ENCODE peak calls at places on chromosomes 7 and 10, in six cellular contexts. H is sigmoid colon, W is H1, F is ovary, N is stomach, P is GM12878. I is an unnamed sample. For H3K27me3, the result is how much of the 10 kb centered on the place peaks cover.

GRCh38 chr7:158015403-158016116 is 572.1 kb downstream of the PTPRN2 start:
- DNase-seq in H (no peak), W (no peak), F (no peak), N (peak), P (no peak), I (no peak)

GRCh38 chr10:74382643-74383042 is 231.6 kb downstream of the ADK start:
- DNase-seq in H (no peak), W (no peak), F (no peak), N (no peak), P (no peak), I (no peak)

GRCh38 chr7:67484244-67484751 is 487.7 kb downstream of the TYW1 start:
- DNase-seq in H (peak), W (peak), F (peak), N (peak), P (no peak), I (no peak)

GRCh38 chr10:96556003-96556402 is 30.8 kb downstream of the TM9SF3 start:
- DNase-seq in H (no peak), W (no peak), F (no peak), N (no peak), P (no peak), I (no peak)

GRCh38 chr10:103739039-103739764 is 116.2 kb downstream of the SH3PXD2A start:
- DNase-seq in H (peak), W (no peak), F (peak), N (no peak), P (no peak), I (no peak)

GRCh38 chr7:108196004-108196403 is 65.8 kb upstream of the LAMB4 start:
- DNase-seq in H (no peak), W (no peak), F (no peak), N (no peak), P (no peak), I (no peak)

GRCh38 chr7:114150704-114151103 is 231.9 kb upstream of the PPP1R3A start:
- DNase-seq in H (no peak), W (no peak), F (no peak), N (no peak), P (no peak), I (no peak)

GRCh38 chr10:6542999-6543430 is 37.1 kb downstream of the PRKCQ start:
- DNase-seq in H (no peak), W (no peak), F (no peak), N (no peak), P (no peak), I (peak)

GRCh38 chr7:33044986-33045385 is 17.6 kb downstream of the NT5C3A start:
- DNase-seq in H (no peak), W (no peak), F (no peak), N (no peak), P (no peak), I (no peak)

GRCh38 chr7:108684629-108685028 is 115.0 kb downstream of the DNAJB9 start:
- DNase-seq in H (no peak), W (no peak), F (no peak), N (no peak), P (no peak), I (no peak)

GRCh38 chr7:44044315-44045225 is at the start of gene DBNL:
- DNase-seq in H (peak), W (peak), F (peak), N (peak), P (peak), I (peak)

GRCh38 chr7:95004618-95005282 is 97.4 kb downstream of the PPP1R9A start:
- DNase-seq in H (no peak), W (no peak), F (no peak), N (no peak), P (no peak), I (no peak)

GRCh38 chr10:93471110-93471651 is 11.0 kb downstream of the MYOF start:
- DNase-seq in H (peak), W (no peak), F (no peak), N (no peak), P (no peak), I (no peak)

GRCh38 chr7:372939-373791 is 83.2 kb downstream of the FOXL3 start:
- DNase-seq in H (peak), W (peak), F (peak), N (peak), P (no peak), I (peak)

GRCh38 chr7:35035511-35035921 is 1.8 kb downstream of the DPY19L1 start:
- DNase-seq in H (no peak), W (no peak), F (no peak), N (no peak), P (no peak), I (no peak)

GRCh38 chr7:85184599-85185354 is 2.1 kb downstream of the SEMA3D start:
- DNase-seq in H (no peak), W (peak), F (peak), N (no peak), P (no peak), I (no peak)

GRCh38 chr10:5071411-5072198 is 22.6 kb upstream of the AKR1C3 start:
- DNase-seq in H (peak), W (no peak), F (peak), N (peak), P (no peak), I (peak)

GRCh38 chr7:37352974-37353948 is 95.4 kb downstream of the ELMO1 start:
- DNase-seq in H (no peak), W (peak), F (no peak), N (no peak), P (no peak), I (no peak)

GRCh38 chr7:47326220-47326619 is 255.7 kb downstream of the TNS3 start:
- DNase-seq in H (no peak), W (peak), F (no peak), N (no peak), P (no peak), I (no peak)

GRCh38 chr7:68748934-68749695 is 849.2 kb upstream of the AUTS2 start:
- DNase-seq in H (no peak), W (no peak), F (no peak), N (no peak), P (no peak), I (no peak)

GRCh38 chr7:155343150-155343549 is 45.5 kb downstream of the INSIG1 start:
- DNase-seq in H (peak), W (no peak), F (no peak), N (no peak), P (no peak), I (no peak)

GRCh38 chr10:48627984-48628609 is 23.2 kb upstream of the ARHGAP22 start:
- DNase-seq in H (no peak), W (no peak), F (no peak), N (no peak), P (no peak), I (no peak)

GRCh38 chr10:44908071-44908709 is 2.9 kb upstream of the TMEM72 start:
- DNase-seq in H (no peak), W (peak), F (no peak), N (no peak), P (no peak), I (no peak)

GRCh38 chr10:51260376-51260775 is 186.1 kb downstream of the PRKG1 start:
- DNase-seq in H (no peak), W (no peak), F (no peak), N (no peak), P (no peak), I (no peak)

GRCh38 chr7:142711722-142712616 is 37.3 kb upstream of the PRSS1 start:
- DNase-seq in H (no peak), W (no peak), F (no peak), N (no peak), P (no peak), I (no peak)

GRCh38 chr10:71553371-71553900 is 156.7 kb downstream of the CDH23 start:
- DNase-seq in H (no peak), W (no peak), F (no peak), N (no peak), P (no peak), I (no peak)

GRCh38 chr7:151607464-151607867 is 87.8 kb upstream of the RHEB start:
- DNase-seq in H (no peak), W (no peak), F (no peak), N (no peak), P (no peak), I (no peak)

GRCh38 chr7:110065112-110065511 is 1025.8 kb upstream of the LRRN3 start:
- DNase-seq in H (no peak), W (no peak), F (no peak), N (no peak), P (no peak), I (no peak)

GRCh38 chr7:12594122-12594897 is 23.8 kb downstream of the SCIN start:
- DNase-seq in H (no peak), W (no peak), F (no peak), N (no peak), P (no peak), I (no peak)

GRCh38 chr10:123229927-123230630 is 75.9 kb downstream of the BUB3 start:
- DNase-seq in H (no peak), W (peak), F (no peak), N (no peak), P (no peak), I (no peak)

GRCh38 chr7:70044064-70044463 is 445.8 kb downstream of the AUTS2 start:
- DNase-seq in H (no peak), W (no peak), F (no peak), N (no peak), P (no peak), I (no peak)

GRCh38 chr7:135083005-135083404 is 64.9 kb upstream of the TMEM140 start:
- DNase-seq in H (no peak), W (no peak), F (no peak), N (no peak), P (no peak), I (no peak)

DNA sequence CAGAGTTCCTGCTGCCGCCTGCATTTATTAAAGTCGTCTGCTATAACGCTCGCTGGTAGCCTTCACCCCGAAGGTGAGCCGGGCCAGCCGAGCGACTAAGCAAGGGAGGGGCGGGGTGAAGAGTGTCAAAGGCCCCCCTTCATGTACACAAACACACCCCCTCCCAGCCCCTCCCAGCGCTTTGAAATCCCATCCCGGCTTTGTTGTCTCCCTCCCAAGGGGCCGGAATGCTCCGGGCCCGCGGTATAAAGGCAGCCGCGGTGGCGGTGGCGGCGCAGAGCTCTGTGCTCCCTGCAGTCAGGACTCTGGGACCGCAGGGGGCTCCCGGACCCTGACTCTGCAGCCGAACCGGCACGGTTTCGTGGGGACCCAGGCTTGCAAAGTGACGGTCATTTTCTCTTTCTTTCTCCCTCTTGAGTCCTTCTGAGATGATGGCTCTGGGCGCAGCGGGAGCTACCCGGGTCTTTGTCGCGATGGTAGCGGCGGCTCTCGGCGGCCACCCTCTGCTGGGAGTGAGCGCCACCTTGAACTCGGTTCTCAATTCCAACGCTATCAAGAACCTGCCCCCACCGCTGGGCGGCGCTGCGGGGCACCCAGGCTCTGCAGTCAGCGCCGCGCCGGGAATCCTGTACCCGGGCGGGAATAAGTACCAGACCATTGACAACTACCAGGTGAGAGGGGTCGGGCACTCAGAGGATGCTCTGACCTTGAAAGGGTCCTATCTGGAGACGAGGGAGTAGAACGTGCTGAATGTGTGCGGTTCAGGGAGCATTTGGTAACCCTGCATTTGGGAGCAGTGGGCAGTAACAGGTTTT is at the start of gene DKK1:
- DNase-seq in H (peak), W (peak), F (no peak), N (peak), P (no peak), I (peak)
- H3K27me3 ChIP-seq in H (under half), W (half or more), F (under half), N (half or more), P (under half), I (under half)

GRCh38 chr7:31228957-31229356 is 111.6 kb downstream of the NEUROD6 start:
- DNase-seq in H (no peak), W (no peak), F (no peak), N (no peak), P (no peak), I (peak)
- TF ChIP-seq POLR2A in H (no peak), W (no peak), F (no peak), N (no peak), P (no peak), I (no peak)

GRCh38 chr7:75916685-75917634 is 2.0 kb downstream of the POR start:
- DNase-seq in H (no peak), W (no peak), F (no peak), N (no peak), P (no peak), I (no peak)

GRCh38 chr7:75924251-75924650 is 9.3 kb downstream of the POR start:
- DNase-seq in H (no peak), W (no peak), F (no peak), N (no peak), P (no peak), I (no peak)

GRCh38 chr7:75922966-75923603 is 8.1 kb downstream of the POR start:
- DNase-seq in H (no peak), W (no peak), F (no peak), N (no peak), P (no peak), I (no peak)

GRCh38 chr7:75921479-75921878 is 6.5 kb downstream of the POR start:
- DNase-seq in H (no peak), W (no peak), F (no peak), N (no peak), P (no peak), I (no peak)

DNA sequence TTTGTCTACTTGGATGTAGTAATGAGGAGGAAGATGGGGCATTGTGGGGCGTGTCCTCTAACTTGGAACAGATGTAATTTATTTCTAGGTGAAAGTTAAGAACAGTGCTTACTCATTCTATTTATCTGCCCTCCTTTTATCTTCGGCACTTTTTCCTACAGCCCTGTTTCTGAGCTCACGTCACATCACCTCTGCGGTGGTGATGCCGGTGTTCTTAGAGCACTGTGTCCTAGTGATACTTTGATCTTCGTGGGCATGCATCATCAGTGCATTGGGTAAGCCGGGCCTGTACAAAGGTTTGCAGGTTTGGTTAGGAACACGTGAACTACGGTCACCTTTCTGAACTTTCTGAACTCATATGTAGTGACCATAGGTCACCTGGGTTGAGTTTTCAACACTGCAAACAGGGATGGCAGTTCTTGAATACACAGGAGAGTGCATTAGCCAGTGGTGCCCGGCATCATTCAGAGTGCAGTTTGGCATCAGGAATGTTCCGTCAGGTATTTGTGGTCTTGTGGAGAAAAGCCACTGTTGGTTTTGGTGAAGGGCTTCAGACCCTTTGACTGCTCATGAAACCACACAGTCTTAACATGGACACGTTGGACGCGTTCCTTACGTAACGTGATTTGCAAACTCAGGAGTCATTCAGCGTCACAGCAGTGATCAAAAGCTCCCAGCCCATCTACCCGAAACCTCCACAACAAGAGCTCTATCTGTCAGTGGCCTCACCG is 5.6 kb downstream of the POR start:
- DNase-seq in H (no peak), W (no peak), F (no peak), N (peak), P (no peak), I (no peak)
- TF ChIP-seq EP300 in H (no peak), W (no peak), F (no peak), N (no peak), P (no peak), I (no peak)

DNA sequence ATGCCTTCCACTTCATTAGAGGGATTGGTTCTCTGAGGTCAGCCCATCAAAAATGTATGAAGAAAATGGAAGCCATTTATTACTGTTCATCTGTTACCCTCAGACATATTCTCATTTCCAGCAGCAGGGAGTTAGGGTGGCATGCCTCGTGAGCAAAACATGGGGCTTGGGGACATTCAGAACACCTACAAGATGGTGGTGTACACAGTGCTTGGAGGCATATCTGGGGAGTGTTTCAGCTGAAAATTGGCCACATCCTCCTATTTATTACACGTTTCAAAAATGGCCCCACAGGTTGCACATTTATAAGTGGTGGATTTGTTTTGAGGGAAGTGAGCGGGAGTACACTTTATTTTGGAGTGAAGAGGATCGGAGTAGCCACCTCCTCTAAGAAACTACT is 93.4 kb downstream of the SPAG6 start:
- DNase-seq in H (no peak), W (no peak), F (no peak), N (no peak), P (no peak), I (no peak)
- H3K27me3 ChIP-seq in H (under half), W (under half), F (under half), N (under half), P (under half), I (under half)

I was measured in upper lobe of left lung.